ENCODE peak calls at places on chromosomes 3 and 15, in four cellular contexts. S is CD8-positive, alpha-beta T cell; D is stomach; I is body of pancreas. B is an unnamed sample.

GRCh38 chr15:99416191-99417188 is 149.3 kb upstream of the MEF2A start:
- DNase-seq in I (peak; percentile 80), D (peak; percentile 14), S (no peak), B (no peak)

GRCh38 chr3:195086341-195086740 is 184.6 kb downstream of the XXYLT1 start:
- DNase-seq in D (no peak), S (no peak), I (no peak), B (no peak)

GRCh38 chr15:51750942-51751686 is at the start of gene TMOD2:
- DNase-seq in I (peak; percentile 62), S (no peak), D (peak; percentile 53), B (peak; percentile 78)

GRCh38 chr3:6825527-6825926 is 35.4 kb upstream of the GRM7 start:
- DNase-seq in I (no peak), S (no peak), D (no peak), B (no peak)

GRCh38 chr3:135965506-135966348 is at the start of gene PPP2R3A:
- DNase-seq in I (peak; percentile 87), D (peak; percentile 85), S (peak; percentile 54), B (peak; percentile 89)

GRCh38 chr15:32873292-32874114 is 155.7 kb downstream of the GREM1 start:
- DNase-seq in D (no peak), I (no peak), S (no peak), B (no peak)

GRCh38 chr3:172622916-172623700 is 87.8 kb downstream of the NCEH1 start:
- DNase-seq in I (peak; percentile 43), D (peak; percentile 38), S (no peak), B (peak; percentile 34)

GRCh38 chr3:23162939-23163338 is 40.2 kb upstream of the UBE2E2 start:
- DNase-seq in S (no peak), D (no peak), I (no peak), B (peak; percentile 27)

GRCh38 chr15:40770147-40770721 is 454 bp downstream of the C15orf62 start:
- DNase-seq in S (no peak), I (no peak), D (peak; percentile 59), B (peak; percentile 38)

GRCh38 chr3:12316721-12317351 is 28.0 kb downstream of the PPARG start:
- DNase-seq in S (no peak), I (no peak), D (no peak), B (no peak)

GRCh38 chr3:32959370-32959769 is 7.9 kb downstream of the CCR4 start:
- DNase-seq in S (no peak), D (no peak), I (no peak), B (no peak)

GRCh38 chr15:40048155-40048792 is 9.3 kb upstream of the SRP14 start:
- DNase-seq in I (no peak), S (no peak), D (peak; percentile 39), B (no peak)

GRCh38 chr3:180802837-180803236 is 109.6 kb upstream of the FXR1 start:
- DNase-seq in S (no peak), I (no peak), D (no peak), B (no peak)

GRCh38 chr3:146780251-146780650 is 175.1 kb upstream of the PLSCR5 start:
- DNase-seq in D (no peak), S (no peak), I (no peak), B (no peak)

GRCh38 chr3:89172150-89172549 is 64.7 kb downstream of the EPHA3 start:
- DNase-seq in S (no peak), D (no peak), I (no peak), B (no peak)

GRCh38 chr3:129068291-129068886 is 7.8 kb downstream of the GP9 start:
- DNase-seq in S (no peak), I (peak; percentile 57), D (no peak), B (no peak)

GRCh38 chr15:68314563-68314962 is 37.0 kb downstream of the FEM1B start:
- DNase-seq in I (peak; percentile 56), D (peak; percentile 17), S (no peak), B (no peak)

GRCh38 chr15:66094331-66094730 is 159.2 kb downstream of the MEGF11 start:
- DNase-seq in D (no peak), S (no peak), I (no peak), B (no peak)

GRCh38 chr15:81023483-81024264 is 23.0 kb downstream of the TLNRD1 start:
- DNase-seq in S (no peak), I (peak; percentile 42), D (no peak), B (peak; percentile 69)

GRCh38 chr3:112974894-112975293 is at the start of gene CD200R1:
- DNase-seq in D (no peak), S (no peak), I (no peak), B (no peak)

GRCh38 chr3:17638351-17638750 is 104.1 kb downstream of the TBC1D5 start:
- DNase-seq in I (no peak), S (no peak), D (no peak), B (no peak)

GRCh38 chr3:171842864-171843511 is at the start of gene TMEM212:
- DNase-seq in S (no peak), I (no peak), D (no peak), B (no peak)

GRCh38 chr3:29137601-29138000 is 143.3 kb upstream of the RBMS3 start:
- DNase-seq in S (no peak), I (no peak), D (no peak), B (no peak)

GRCh38 chr15:100769975-100770340 is 109.7 kb upstream of the ALDH1A3 start:
- DNase-seq in S (no peak), D (no peak), I (no peak), B (no peak)

DNA sequence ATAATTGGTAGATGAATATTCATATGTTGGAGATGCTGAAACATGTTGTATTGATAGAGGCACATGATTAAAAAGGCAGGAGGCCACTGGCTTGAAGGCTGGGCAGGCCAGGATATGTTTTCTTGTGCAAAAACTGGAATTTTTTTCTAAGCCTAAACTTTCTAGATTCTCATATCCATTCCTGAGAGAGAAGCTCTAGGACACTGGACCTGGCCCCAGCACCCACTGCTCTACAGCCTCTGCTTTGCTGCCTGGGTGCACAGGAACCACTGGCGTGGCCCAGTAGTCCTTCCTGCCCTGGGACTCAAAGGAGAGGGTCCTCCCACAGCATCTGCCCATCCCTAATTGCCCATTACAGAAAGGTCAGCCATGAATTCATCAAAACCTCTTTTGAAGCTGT is 58.1 kb upstream of the APEH start:
- DNase-seq in S (no peak), I (no peak), D (no peak), B (no peak)
- TF ChIP-seq CTCF in S (no peak), I (no peak), D (no peak), B (no peak)

DNA sequence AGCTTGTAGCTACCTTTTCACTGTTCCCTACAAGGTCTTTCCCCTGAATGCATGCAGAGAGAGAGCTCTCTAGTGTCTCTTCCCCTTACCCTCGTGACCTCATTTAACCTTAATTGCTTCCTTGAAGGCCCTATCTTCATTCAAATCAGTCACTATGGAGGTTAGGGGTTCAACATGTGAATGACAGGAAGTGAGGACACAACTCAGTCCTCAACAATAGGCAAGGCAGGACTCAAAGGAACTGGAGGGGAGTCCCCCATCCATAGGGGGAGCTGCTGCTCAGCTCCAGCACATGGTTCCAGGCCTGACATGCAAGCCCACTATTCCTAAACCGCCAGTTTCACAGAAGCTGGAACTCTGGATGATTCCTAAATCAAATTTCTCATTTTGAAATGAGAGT is 33.8 kb upstream of the GYG1 start:
- DNase-seq in D (no peak), S (no peak), I (peak; percentile 26), B (no peak)
- TF ChIP-seq CTCF in D (no peak), S (no peak), I (no peak), B (peak; percentile 29)

GRCh38 chr15:64412216-64412615 is 24.6 kb downstream of the TRIP4 start:
- DNase-seq in S (no peak), D (no peak), I (no peak), B (no peak)
- TF ChIP-seq CTCF in S (no peak), D (no peak), I (no peak), B (no peak)

GRCh38 chr3:101495552-101495951 is 17.5 kb downstream of the SENP7 start:
- DNase-seq in D (no peak), S (no peak), I (no peak), B (no peak)
- TF ChIP-seq CTCF in D (no peak), S (no peak), I (no peak), B (no peak)

DNA sequence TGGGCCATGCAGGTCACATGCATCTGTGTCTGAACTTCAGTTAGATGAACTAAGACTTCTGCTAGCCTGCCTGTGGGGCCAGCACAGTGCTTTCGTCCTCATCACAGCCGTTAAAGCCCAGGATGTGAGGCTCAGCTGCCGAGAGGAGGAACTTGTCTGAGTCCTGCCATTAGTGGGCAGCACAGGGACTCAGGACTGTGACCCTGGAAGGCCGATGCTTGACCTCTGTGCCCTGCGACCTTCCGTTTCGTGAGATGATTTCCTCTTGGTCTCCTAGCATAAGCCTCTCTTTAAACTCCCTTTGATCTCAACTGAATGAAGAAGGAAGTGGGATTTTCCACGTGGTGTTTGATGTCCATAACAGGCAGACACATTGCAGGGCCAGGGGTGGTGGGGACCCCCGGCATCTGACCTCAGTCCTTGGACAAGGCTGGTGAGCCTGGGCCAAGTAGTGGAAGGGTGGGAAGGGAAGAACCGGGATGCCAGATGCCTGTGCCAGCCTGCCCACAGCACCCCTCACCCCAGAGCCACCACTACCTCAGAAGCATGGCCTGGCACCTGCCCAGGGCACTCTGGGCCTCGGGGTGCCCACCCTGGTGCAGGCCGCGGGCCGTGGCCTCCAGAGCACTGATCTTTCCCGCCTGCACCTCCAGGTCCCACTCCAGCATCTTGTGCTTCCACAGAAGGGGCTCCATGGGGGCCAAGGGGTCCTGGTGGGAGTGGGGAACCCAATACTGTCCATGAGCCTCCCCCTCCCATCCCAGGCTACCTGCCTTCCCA is 21.6 kb downstream of the PLA2G4B start:
- DNase-seq in I (no peak), D (no peak), S (no peak), B (no peak)
- TF ChIP-seq CTCF in I (no peak), D (no peak), S (no peak), B (peak; percentile 17)

GRCh38 chr3:98824256-98824655 is 61.1 kb downstream of the ST3GAL6 start:
- DNase-seq in D (no peak), I (no peak), S (no peak), B (no peak)
- TF ChIP-seq CTCF in D (no peak), I (no peak), S (no peak), B (peak; percentile 6)

DNA sequence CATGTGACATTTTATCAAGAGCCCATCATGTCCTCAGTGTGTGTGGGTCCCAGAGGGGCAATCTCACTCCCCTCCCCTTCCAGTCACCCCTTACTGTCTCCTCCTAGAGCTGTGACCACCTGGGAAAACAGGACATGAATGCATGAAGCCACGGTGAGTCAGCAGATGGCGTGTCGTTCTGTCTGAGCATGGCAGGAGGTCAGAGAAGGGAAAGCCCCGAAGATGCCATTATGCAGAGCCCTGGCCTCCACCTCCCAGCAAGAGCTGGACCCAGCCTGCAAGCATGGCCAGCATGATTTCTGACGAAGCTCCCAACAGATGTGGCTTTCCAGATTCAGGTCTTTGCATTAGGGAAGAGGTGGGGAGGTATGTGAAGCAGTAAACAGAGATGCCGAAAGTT is 118.4 kb downstream of the TLE3 start:
- DNase-seq in S (no peak), I (peak; percentile 13), D (no peak), B (peak; percentile 71)
- TF ChIP-seq CTCF in S (no peak), I (no peak), D (no peak), B (peak; percentile 64)

GRCh38 chr3:177905895-177906511 is 630.2 kb upstream of the KCNMB2 start:
- DNase-seq in D (no peak), S (no peak), I (no peak), B (no peak)
- TF ChIP-seq CTCF in D (no peak), S (no peak), I (peak; percentile 21), B (no peak)

B was measured in GM13977.